ENCODE peak calls at places on chromosomes 3 and 15, in eight cellular contexts. J is HCT116, T is testis, S is A549, C is sigmoid colon, B is heart left ventricle, A is breast epithelium, Y is right lobe of liver. F is an unnamed sample.

GRCh38 chr3:172125963-172126403 is 86.6 kb downstream of the FNDC3B start:
- DNase-seq in J (no peak), T (no peak), S (no peak), C (peak), B (peak), A (no peak), Y (no peak), F (peak)

GRCh38 chr15:83210619-83211018 is 3.0 kb upstream of the HDGFL3 start:
- DNase-seq in J (no peak), T (no peak), S (no peak), C (no peak), B (no peak), A (peak), Y (no peak), F (no peak)

GRCh38 chr3:185992801-185993467 is 55.1 kb upstream of the TRA2B start:
- DNase-seq in J (no peak), T (peak), S (no peak), C (no peak), B (no peak), A (no peak), Y (no peak), F (peak)

GRCh38 chr15:33834892-33835730 is 133.2 kb upstream of the CHRM5 start:
- DNase-seq in J (no peak), T (no peak), S (no peak), C (no peak), B (no peak), A (no peak), Y (no peak), F (no peak)

GRCh38 chr15:49815937-49816336 is 195.1 kb downstream of the DTWD1 start:
- DNase-seq in J (no peak), T (no peak), S (no peak), C (no peak), B (peak), A (no peak), Y (no peak), F (no peak)

GRCh38 chr15:73869216-73869995 is 4.0 kb upstream of the TBC1D21 start:
- DNase-seq in J (no peak), T (no peak), S (no peak), C (no peak), B (no peak), A (no peak), Y (no peak), F (peak)

GRCh38 chr3:27715454-27715806 is 6.7 kb downstream of the EOMES start:
- DNase-seq in J (no peak), T (no peak), S (no peak), C (no peak), B (no peak), A (no peak), Y (no peak), F (no peak)

GRCh38 chr3:156351783-156352182 is 203.1 kb downstream of the SSR3 start:
- DNase-seq in J (no peak), T (no peak), S (no peak), C (no peak), B (no peak), A (no peak), Y (no peak), F (no peak)

GRCh38 chr3:97793415-97794019 is 28.3 kb upstream of the CRYBG3 start:
- DNase-seq in J (peak), T (no peak), S (peak), C (no peak), B (no peak), A (no peak), Y (no peak), F (no peak)

GRCh38 chr3:38136272-38136806 is 588 bp downstream of the ACAA1 start:
- DNase-seq in J (no peak), T (peak), S (no peak), C (no peak), B (peak), A (no peak), Y (no peak), F (no peak)

GRCh38 chr3:38137615-38138346 is 680 bp upstream of the MYD88 start:
- DNase-seq in J (no peak), T (peak), S (no peak), C (no peak), B (no peak), A (no peak), Y (peak), F (no peak)

GRCh38 chr3:38139191-38139590 is 730 bp downstream of the MYD88 start:
- DNase-seq in J (no peak), T (no peak), S (no peak), C (no peak), B (no peak), A (no peak), Y (peak), F (peak)

GRCh38 chr3:38138347-38139190 is at the start of gene MYD88:
- DNase-seq in J (no peak), T (peak), S (peak), C (peak), B (peak), A (peak), Y (peak), F (peak)

GRCh38 chr3:38136807-38137614 is at the start of gene ACAA1:
- DNase-seq in J (peak), T (peak), S (peak), C (peak), B (peak), A (peak), Y (peak), F (peak)
- TF ChIP-seq POLR2A in J (peak), T (peak), S (peak), C (peak), B (peak), A (peak), Y (peak), F (no peak)

GRCh38 chr3:152245498-152246175 is 23.1 kb upstream of the MBNL1 start:
- DNase-seq in J (no peak), T (no peak), S (no peak), C (no peak), B (no peak), A (no peak), Y (no peak), F (no peak)
- H3K4me3 ChIP-seq in J (no peak), T (no peak), S (no peak), C (no peak), B (no peak), A (no peak), Y (no peak), F (no peak)

GRCh38 chr15:84981711-84982300 is at the start of gene PDE8A:
- DNase-seq in J (no peak), T (peak), S (peak), C (peak), B (peak), A (no peak), Y (peak), F (peak)
- TF ChIP-seq CTCF in J (no peak), T (no peak), S (no peak), C (no peak), B (no peak), A (no peak), Y (no peak), F (no peak)

DNA sequence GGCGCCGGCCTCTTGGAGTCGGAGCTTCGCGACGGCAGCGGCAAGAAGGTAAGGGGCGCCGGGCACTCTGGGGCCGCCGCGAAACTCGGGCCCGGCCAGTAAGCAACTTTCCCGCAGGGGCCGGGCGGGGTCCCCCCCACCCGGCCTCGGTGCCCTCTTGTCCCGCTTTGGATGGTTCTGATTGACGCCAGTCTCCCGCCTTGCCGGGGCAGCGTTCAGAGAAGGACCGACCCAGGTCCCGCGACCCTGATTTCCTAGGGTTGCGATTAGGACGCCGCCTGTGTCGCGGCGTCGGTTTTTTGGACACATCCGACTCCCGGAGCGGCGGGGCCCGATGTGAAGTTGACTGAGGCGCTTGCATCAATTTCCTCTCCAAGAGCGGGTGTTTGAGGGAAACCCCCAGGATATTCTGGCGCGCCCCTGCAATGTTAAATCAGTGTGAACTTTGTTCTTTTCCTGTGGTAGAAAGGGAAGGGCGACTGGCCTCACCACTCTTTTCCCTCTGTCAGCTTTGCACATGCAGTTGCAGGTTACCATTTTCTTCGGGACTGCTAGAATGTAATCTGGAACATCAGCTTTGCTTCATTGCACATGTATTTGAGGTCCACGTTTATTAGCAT is 755 bp downstream of the PDE8A start:
- DNase-seq in J (no peak), T (peak), S (no peak), C (peak), B (peak), A (peak), Y (peak), F (peak)
- TF ChIP-seq POLR2A in J (no peak), T (no peak), S (no peak), C (peak), B (no peak), A (no peak), Y (peak), F (no peak)

DNA sequence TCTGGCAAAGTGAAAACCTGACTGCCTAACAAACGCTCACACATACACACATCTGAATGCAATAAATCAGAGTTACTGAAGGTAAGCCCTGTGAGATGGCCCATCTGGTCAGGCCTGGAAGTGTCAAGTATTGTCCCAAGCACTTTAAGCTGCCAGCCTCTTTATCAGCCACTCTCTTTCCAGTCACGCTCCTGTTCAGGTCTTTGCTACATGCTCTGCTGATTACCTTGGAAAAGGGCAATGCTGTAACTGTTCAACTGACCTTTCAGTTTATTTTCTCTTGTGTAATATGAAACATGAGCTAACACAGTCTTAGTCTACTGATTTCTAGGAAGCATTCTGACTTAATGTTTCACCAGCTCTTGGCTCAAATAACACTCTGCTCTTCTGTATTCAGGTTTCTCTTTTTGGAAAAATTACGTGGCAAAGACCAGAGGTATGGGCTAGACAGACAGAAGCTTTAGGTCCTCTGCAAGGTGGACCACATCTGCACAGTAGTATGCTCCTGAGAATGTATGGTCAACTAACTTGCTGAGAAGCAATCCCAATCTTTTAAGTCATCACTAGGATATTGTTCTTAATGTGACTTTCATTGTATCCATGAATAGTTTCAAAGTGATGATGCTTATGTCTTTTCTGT is 44.5 kb downstream of the GBE1 start:
- DNase-seq in J (no peak), T (peak), S (no peak), C (no peak), B (peak), A (no peak), Y (peak), F (no peak)
- H3K4me3 ChIP-seq in J (no peak), T (no peak), S (peak), C (no peak), B (no peak), A (no peak), Y (no peak), F (no peak)

GRCh38 chr3:137970914-137971831 is 38.8 kb upstream of the CLDN18 start:
- DNase-seq in J (peak), T (peak), S (peak), C (peak), B (peak), A (peak), Y (peak), F (peak)
- TF ChIP-seq CTCF in J (peak), T (peak), S (peak), C (peak), B (peak), A (peak), Y (peak), F (no peak)

GRCh38 chr3:50350527-50351317 is at the start of the genes CYB561D2 and NPRL2:
- DNase-seq in J (peak), T (peak), S (peak), C (peak), B (peak), A (peak), Y (peak), F (peak)
- TF ChIP-seq POLR2A in J (peak), T (peak), S (peak), C (peak), B (peak), A (peak), Y (peak), F (no peak)

DNA sequence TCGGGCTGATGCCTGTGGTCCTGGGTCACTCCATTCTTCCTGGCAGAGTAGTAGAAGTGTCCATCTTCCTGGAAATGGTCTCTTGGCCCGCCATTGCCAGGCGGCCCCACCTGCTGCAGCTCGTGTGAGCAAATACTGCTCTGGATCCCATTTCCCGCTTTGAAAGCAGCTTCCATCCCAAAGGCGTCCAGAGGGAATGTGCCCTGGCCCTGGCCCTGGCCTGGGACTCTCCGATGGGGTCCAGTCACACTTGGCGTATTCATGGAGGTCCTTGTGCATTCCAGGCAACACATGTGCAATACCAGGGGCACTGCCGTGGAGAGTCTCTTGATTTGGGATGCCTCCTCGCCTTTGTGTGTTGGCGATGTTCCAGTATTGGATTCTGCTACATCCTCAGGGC is 111.1 kb downstream of the SNRPN start:
- DNase-seq in J (no peak), T (no peak), S (no peak), C (peak), B (peak), A (no peak), Y (no peak), F (no peak)
- H3K4me3 ChIP-seq in J (no peak), T (no peak), S (no peak), C (no peak), B (no peak), A (no peak), Y (no peak), F (no peak)

GRCh38 chr3:101182734-101183133 is 137.6 kb downstream of the IMPG2 start:
- DNase-seq in J (no peak), T (no peak), S (no peak), C (no peak), B (no peak), A (no peak), Y (no peak), F (no peak)
- TF ChIP-seq CTCF in J (no peak), T (no peak), S (no peak), C (no peak), B (no peak), A (no peak), Y (no peak), F (no peak)

GRCh38 chr3:52770581-52771333 is at the start of gene NEK4:
- DNase-seq in J (peak), T (peak), S (peak), C (peak), B (peak), A (peak), Y (peak), F (peak)
- TF ChIP-seq POLR2A in J (peak), T (no peak), S (peak), C (peak), B (peak), A (no peak), Y (peak), F (no peak)

F was measured in lower leg skin.